ENCODE peak calls at places on chromosome 20, in five cellular contexts. M is AG04449, B is astrocyte of the spinal cord, C is posterior cingulate gyrus, Q is A549. X is an unnamed sample.

GRCh38 chr20:39661833-39662232 is 699.7 kb downstream of the DHX35 start:
- DNase-seq in B (peak), C (no peak), Q (no peak), M (peak), X (peak)

GRCh38 chr20:31711416-31712111 is 11.1 kb downstream of the BCL2L1 start:
- DNase-seq in M (no peak), B (no peak), C (no peak), Q (no peak), X (no peak)

GRCh38 chr20:13231031-13231752 is 10.1 kb downstream of the ISM1 start:
- DNase-seq in B (peak), Q (no peak), M (peak), C (no peak), X (no peak)

GRCh38 chr20:58233881-58234528 is 5.6 kb upstream of the ANKRD60 start:
- DNase-seq in M (no peak), Q (peak), C (no peak), B (no peak), X (no peak)

GRCh38 chr20:18388860-18389259 is 78.0 kb downstream of the DZANK1 start:
- DNase-seq in C (no peak), Q (peak), M (peak), B (peak), X (peak)

GRCh38 chr20:35729836-35730582 is 12.1 kb downstream of the RBM39 start:
- DNase-seq in Q (no peak), M (no peak), B (no peak), C (no peak), X (no peak)

GRCh38 chr20:45867811-45868176 is 10.4 kb downstream of the ZSWIM3 start:
- DNase-seq in Q (no peak), C (no peak), M (peak), B (peak), X (peak)

GRCh38 chr20:653590-654426 is 808 bp upstream of the SRXN1 start:
- DNase-seq in B (no peak), C (no peak), M (no peak), Q (no peak), X (no peak)

GRCh38 chr20:1841554-1842140 is 53.6 kb upstream of the SIRPA start:
- DNase-seq in C (peak), B (no peak), M (no peak), Q (no peak), X (no peak)

X was measured in fibroblast of lung.